ENCODE peak calls at places on chromosome 21, in four cellular contexts. Q, T, V and H are unnamed samples.

GRCh38 chr21:40179167-40179566 is 311.9 kb downstream of the PCP4 start:
- DNase-seq in Q (no peak), T (no peak), V (no peak), H (no peak)

GRCh38 chr21:19853061-19853460 is 1145.1 kb upstream of the NCAM2 start:
- DNase-seq in V (peak; percentile 72), Q (no peak), T (no peak), H (no peak)

GRCh38 chr21:42228709-42229220 is 9.8 kb downstream of the ABCG1 start:
- DNase-seq in V (peak; percentile 82), T (no peak), Q (no peak), H (no peak)

GRCh38 chr21:33101300-33102005 is 31.5 kb downstream of the OLIG1 start:
- DNase-seq in V (no peak), T (no peak), Q (no peak), H (peak; percentile 13)

GRCh38 chr21:45918011-45918410 is 63.6 kb upstream of the COL6A1 start:
- DNase-seq in V (no peak), T (no peak), Q (no peak), H (no peak)

GRCh38 chr21:45987121-45987711 is 5.6 kb downstream of the COL6A1 start:
- DNase-seq in V (peak; percentile 73), T (no peak), Q (no peak), H (no peak)

GRCh38 chr21:32930673-32931072 is 95.1 kb upstream of the OLIG2 start:
- DNase-seq in V (no peak), T (no peak), Q (no peak), H (no peak)

GRCh38 chr21:43644609-43645008 is 14.7 kb downstream of the HSF2BP start:
- DNase-seq in V (no peak), T (no peak), Q (peak; percentile 59), H (no peak)

GRCh38 chr21:42489006-42489563 is 6.9 kb downstream of the RSPH1 start:
- DNase-seq in Q (no peak), T (no peak), V (no peak), H (no peak)

GRCh38 chr21:43983860-43984420 is 28.2 kb upstream of the TRAPPC10 start:
- DNase-seq in T (no peak), Q (no peak), V (no peak), H (no peak)

GRCh38 chr21:28485301-28486022 is 507.2 kb downstream of the LTN1 start:
- DNase-seq in V (no peak), Q (peak; percentile 27), T (no peak), H (no peak)

GRCh38 chr21:28598214-28598613 is 394.5 kb downstream of the LTN1 start:
- DNase-seq in Q (no peak), T (no peak), V (no peak), H (no peak)

GRCh38 chr21:43818685-43819084 is 29.3 kb downstream of the RRP1 start:
- DNase-seq in Q (no peak), T (no peak), V (no peak), H (no peak)

GRCh38 chr21:42860345-42860744 is 19.0 kb downstream of the WDR4 start:
- DNase-seq in V (no peak), Q (no peak), T (no peak), H (no peak)

GRCh38 chr21:37220981-37221664 is 46.0 kb downstream of the VPS26C start:
- DNase-seq in V (peak; percentile 99), Q (peak; percentile 86), T (peak; percentile 75), H (peak; percentile 98)

GRCh38 chr21:37219766-37220432 is 47.2 kb downstream of the VPS26C start:
- DNase-seq in V (no peak), T (no peak), Q (no peak), H (no peak)

GRCh38 chr21:37223804-37224345 is 43.3 kb downstream of the VPS26C start:
- DNase-seq in T (no peak), V (no peak), Q (no peak), H (no peak)

GRCh38 chr21:37224861-37225260 is 42.3 kb downstream of the VPS26C start:
- DNase-seq in Q (no peak), T (no peak), V (no peak), H (no peak)

DNA sequence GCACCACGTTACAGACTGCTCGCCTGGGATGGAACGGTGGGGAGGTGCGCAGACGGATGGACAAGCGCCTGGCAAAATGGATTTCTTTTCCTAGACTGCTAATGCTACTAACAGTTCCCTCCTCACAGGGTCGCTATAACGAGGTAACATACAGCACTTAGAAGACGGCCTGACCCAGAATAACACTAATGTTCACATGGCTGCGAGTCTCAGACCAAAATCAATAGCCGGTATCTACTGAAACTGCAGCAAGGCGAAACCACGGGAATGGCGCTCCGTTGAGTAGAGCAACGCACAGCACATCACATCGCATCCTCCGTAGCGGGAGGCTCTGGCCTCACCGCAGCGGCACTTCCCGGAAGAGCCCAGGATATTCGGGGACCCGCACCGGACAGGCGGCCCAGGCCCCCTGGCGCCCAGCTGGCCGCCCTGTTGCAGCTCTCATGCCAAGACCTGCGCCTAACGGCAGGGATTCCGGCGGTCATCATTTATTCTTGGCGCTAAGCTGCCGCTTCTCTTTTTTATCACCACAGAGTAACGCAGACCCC is 46.6 kb downstream of the VPS26C start:
- DNase-seq in Q (peak; percentile 24), T (no peak), V (no peak), H (no peak)
- TF ChIP-seq CTCF in Q (peak; percentile 25), T (no peak), V (no peak), H (peak; percentile 30)

DNA sequence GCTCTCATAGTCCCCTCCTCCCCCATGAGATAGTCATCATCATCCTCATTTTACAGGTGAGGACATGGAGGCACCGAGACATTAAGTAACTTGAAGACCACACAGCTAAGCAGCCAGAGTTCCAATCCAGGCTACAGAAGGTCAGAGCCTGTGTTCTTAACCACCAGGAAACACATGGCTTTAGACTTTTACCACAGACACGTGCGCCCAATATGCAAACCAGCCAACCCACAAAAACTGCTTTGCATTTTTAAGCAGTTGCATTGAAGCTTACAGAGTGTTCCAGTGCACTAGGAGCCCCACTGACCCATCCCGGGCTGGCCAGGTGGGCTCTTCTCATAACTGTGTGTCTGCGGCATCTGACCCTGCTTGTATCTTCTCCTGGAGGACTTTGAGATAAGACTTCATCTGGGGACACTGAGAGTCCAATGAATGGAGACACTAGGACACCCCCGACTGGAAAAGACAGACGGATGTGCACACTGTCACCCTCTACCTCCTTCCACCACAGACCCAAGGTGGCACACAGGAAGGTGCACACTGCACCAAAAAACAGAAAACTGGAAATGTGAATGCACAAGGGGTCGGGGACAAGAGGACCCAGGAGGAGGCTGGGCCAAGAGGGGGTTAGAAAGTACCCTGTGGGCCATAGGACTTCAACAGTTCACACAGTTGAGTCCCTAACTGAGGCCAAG is 56.4 kb downstream of the ETS2 start:
- DNase-seq in Q (no peak), T (no peak), V (no peak), H (peak; percentile 74)
- H3K4me3 ChIP-seq in Q (no peak overlapping the region), T (no peak overlapping the region), V (no peak overlapping the region), H (no peak overlapping the region)

GRCh38 chr21:34946385-34947121 is 102.5 kb downstream of the RUNX1 start:
- DNase-seq in T (no peak), V (no peak), Q (no peak), H (no peak)
- TF ChIP-seq CTCF in T (no peak), V (no peak), Q (peak; percentile 20), H (no peak)

GRCh38 chr21:25790122-25790951 is 55.6 kb downstream of the GABPA start:
- DNase-seq in V (no peak), T (no peak), Q (peak; percentile 18), H (peak; percentile 42)
- H3K4me3 ChIP-seq in V (peak overlapping the region; percentile 19), T (peak overlapping the region; percentile 26), Q (peak overlapping the region; percentile 38), H (peak overlapping the region; percentile 56)